ENCODE peak calls at places on chromosomes 11 and 22, in four cellular contexts. M is K562, K is HepG2, N is WTC11. D is an unnamed sample.

GRCh38 chr11:131815631-131816030 is 445.2 kb downstream of the NTM start:
- DNase-seq in M (no peak), K (no peak), N (peak; percentile 31), D (no peak)

GRCh38 chr11:34380696-34381095 is 22.9 kb upstream of the ABTB2 start:
- DNase-seq in M (no peak), K (peak; percentile 31), N (no peak), D (no peak)

GRCh38 chr11:76241243-76242000 is 35.1 kb upstream of the WNT11 start:
- DNase-seq in M (no peak), K (no peak), N (no peak), D (no peak)

GRCh38 chr11:94450061-94450460 is 43.6 kb downstream of the MRE11 start:
- DNase-seq in M (no peak), K (no peak), N (no peak), D (no peak)

GRCh38 chr22:41526226-41526531 is 18.1 kb downstream of the POLR3H start:
- DNase-seq in M (no peak), K (no peak), N (no peak), D (no peak)

GRCh38 chr11:68040121-68040956 is 1.5 kb downstream of the TCIRG1 start:
- DNase-seq in M (peak; percentile 71), K (peak; percentile 79), N (peak; percentile 52), D (peak; percentile 21)

GRCh38 chr11:2287102-2287501 is 14.6 kb downstream of the C11orf21 start:
- DNase-seq in M (no peak), K (no peak), N (peak; percentile 6), D (no peak)

GRCh38 chr11:46868912-46869311 is 22.8 kb upstream of the CKAP5 start:
- DNase-seq in M (no peak), K (no peak), N (no peak), D (no peak)

GRCh38 chr11:69251639-69252493 is 42.1 kb upstream of the MYEOV start:
- DNase-seq in M (peak; percentile 5), K (peak; percentile 52), N (no peak), D (no peak)

GRCh38 chr11:63427971-63428508 is 58.5 kb downstream of the SLC22A9 start:
- DNase-seq in M (no peak), K (peak; percentile 13), N (peak; percentile 49), D (no peak)

GRCh38 chr11:57772562-57772961 is 11.0 kb downstream of the CTNND1 start:
- DNase-seq in M (no peak), K (no peak), N (no peak), D (no peak)

GRCh38 chr11:84581083-84581482 is 1046.1 kb downstream of the DLG2 start:
- DNase-seq in M (no peak), K (no peak), N (no peak), D (no peak)

GRCh38 chr11:20160425-20161229 is at the start of gene DBX1:
- DNase-seq in M (no peak), K (no peak), N (no peak), D (no peak)

GRCh38 chr22:43706151-43706550 is 106.0 kb downstream of the EFCAB6 start:
- DNase-seq in M (no peak), K (no peak), N (peak; percentile 25), D (no peak)

GRCh38 chr11:21654091-21654490 is 538.8 kb upstream of the ANO5 start:
- DNase-seq in M (no peak), K (no peak), N (no peak), D (no peak)

GRCh38 chr11:72753341-72754148 is 1.3 kb upstream of the ARAP1 start:
- DNase-seq in M (peak; percentile 33), K (peak; percentile 35), N (no peak), D (no peak)

GRCh38 chr22:36900880-36901279 is 12.5 kb upstream of the CSF2RB start:
- DNase-seq in M (no peak), K (no peak), N (peak; percentile 61), D (no peak)

GRCh38 chr11:18071098-18071705 is 25.1 kb upstream of the TPH1 start:
- DNase-seq in M (no peak), K (no peak), N (no peak), D (no peak)

GRCh38 chr11:12017243-12017678 is 8.8 kb upstream of the DKK3 start:
- DNase-seq in M (no peak), K (no peak), N (no peak), D (no peak)

GRCh38 chr11:12066799-12067508 is 43.4 kb upstream of the MICAL2 start:
- DNase-seq in M (no peak), K (peak; percentile 50), N (no peak), D (no peak)

GRCh38 chr11:36469881-36470802 is 39.9 kb downstream of the TRAF6 start:
- DNase-seq in M (no peak), K (no peak), N (no peak), D (no peak)

GRCh38 chr22:41481131-41481830 is 12.4 kb downstream of the ACO2 start:
- DNase-seq in M (no peak), K (no peak), N (no peak), D (no peak)

GRCh38 chr11:97567801-97568200 is 1178.0 kb downstream of the JRKL start:
- DNase-seq in M (no peak), K (no peak), N (no peak), D (no peak)

GRCh38 chr22:39311592-39312400 is 7.6 kb downstream of the RPL3 start:
- DNase-seq in M (peak; percentile 58), K (no peak), N (no peak), D (no peak)

GRCh38 chr11:70470127-70470526 is 71.8 kb downstream of the CTTN start:
- DNase-seq in M (peak; percentile 43), K (no peak), N (no peak), D (peak; percentile 61)

GRCh38 chr11:76795285-76795935 is 12.3 kb downstream of the TSKU start:
- DNase-seq in M (no peak), K (no peak), N (no peak), D (no peak)

GRCh38 chr11:116353517-116353916 is 419.3 kb downstream of the BUD13 start:
- DNase-seq in M (no peak), K (no peak), N (no peak), D (no peak)

GRCh38 chr11:93196816-93197382 is 892 bp downstream of the SLC36A4 start:
- DNase-seq in M (no peak), K (no peak), N (no peak), D (no peak)

GRCh38 chr22:28299760-28300159 is 379.9 kb downstream of the TTC28 start:
- DNase-seq in M (no peak), K (no peak), N (no peak), D (no peak)

DNA sequence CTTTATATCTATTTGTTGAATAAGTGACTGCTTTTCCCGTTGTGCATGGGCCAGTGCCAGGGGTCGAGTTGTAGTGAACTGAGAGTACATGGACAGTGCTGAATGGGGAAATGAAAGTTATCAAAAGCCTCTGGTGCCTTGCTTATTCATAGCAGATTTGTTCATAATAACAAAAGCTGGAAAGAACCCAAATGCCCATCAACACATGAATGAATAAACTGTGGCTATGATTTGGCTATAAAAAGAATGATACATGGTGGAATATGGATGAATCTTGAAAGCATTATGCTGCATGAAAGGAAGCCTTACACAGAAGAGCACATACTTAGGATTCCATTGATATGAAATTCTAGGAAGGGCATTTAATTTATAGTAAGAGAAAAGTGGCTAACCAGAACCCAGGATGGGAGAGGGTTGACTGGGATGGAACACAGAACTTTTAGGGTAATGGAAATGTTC is 42.6 kb downstream of the PACS1 start:
- DNase-seq in M (no peak), K (no peak), N (no peak), D (no peak)
- TF ChIP-seq CBFB in M (no peak), K (no peak), N (no peak), D (no peak)

GRCh38 chr11:119728651-119729580 is at the start of gene NECTIN1:
- DNase-seq in M (peak; percentile 79), K (peak; percentile 76), N (peak; percentile 96), D (no peak)

GRCh38 chr11:119730347-119730613 is 1.3 kb upstream of the NECTIN1 start:
- DNase-seq in M (no peak), K (no peak), N (no peak), D (no peak)

GRCh38 chr11:119730789-119731386 is 1.9 kb upstream of the NECTIN1 start:
- DNase-seq in M (no peak), K (no peak), N (no peak), D (no peak)

GRCh38 chr11:119728226-119728626 is 774 bp downstream of the NECTIN1 start:
- DNase-seq in M (no peak), K (no peak), N (no peak), D (no peak)

GRCh38 chr11:119729581-119730346 is 764 bp upstream of the NECTIN1 start:
- DNase-seq in M (no peak), K (no peak), N (peak; percentile 32), D (no peak)
- TF ChIP-seq CBFB in M (no peak), K (no peak), N (no peak), D (no peak)

GRCh38 chr11:611001-611996 is 4.5 kb downstream of the IRF7 start:
- DNase-seq in M (no peak), K (no peak), N (no peak), D (no peak)

GRCh38 chr11:613369-613968 is 2.3 kb downstream of the IRF7 start:
- DNase-seq in M (peak; percentile 85), K (no peak), N (peak; percentile 82), D (no peak)

GRCh38 chr11:614091-614582 is 1.6 kb downstream of the IRF7 start:
- DNase-seq in M (no peak), K (no peak), N (no peak), D (no peak)

GRCh38 chr11:612201-612960 is 3.4 kb downstream of the IRF7 start:
- DNase-seq in M (no peak), K (peak; percentile 29), N (no peak), D (no peak)

GRCh38 chr11:612961-613300 is 2.8 kb downstream of the IRF7 start:
- DNase-seq in M (no peak), K (no peak), N (no peak), D (no peak)
- TF ChIP-seq CBFB in M (peak; percentile 34), K (no peak), N (no peak), D (no peak)

DNA sequence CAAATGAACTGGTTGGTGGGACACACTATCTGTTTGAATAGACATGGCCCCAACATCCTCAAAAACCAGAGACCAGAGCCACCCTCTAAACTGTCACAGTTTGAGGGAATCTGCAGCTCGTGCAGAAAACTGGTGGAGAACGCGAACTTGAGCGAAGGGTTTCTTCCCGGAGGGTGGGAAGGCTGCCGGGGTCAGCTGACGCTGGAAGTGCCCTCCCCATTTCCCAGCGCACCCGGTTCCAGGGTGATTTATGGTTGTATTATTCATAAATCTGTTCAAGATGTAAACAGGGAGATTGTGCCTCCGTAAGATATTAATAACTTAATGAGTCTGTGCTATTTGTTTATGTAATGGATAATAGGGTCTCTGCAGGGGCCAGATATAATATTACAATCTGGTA is 1396.7 kb downstream of the BRD1 start:
- DNase-seq in M (no peak), K (no peak), N (no peak), D (no peak)
- TF ChIP-seq CBFB in M (no peak), K (no peak), N (no peak), D (no peak)

D was measured in GM12878.